ENCODE peak calls at places on chromosomes 5 and 9, in eight cellular contexts. L is PC-3, D is HL-60, N is progenitor cell of endocrine pancreas, H is right atrium auricular region, M is astrocyte of the spinal cord, Y is ELF-1, Q is GM20000. R is an unnamed sample.

GRCh38 chr9:129555512-129556203 is 65.2 kb downstream of the C9orf50 start:
- DNase-seq in Q (no peak), H (no peak), D (no peak), M (no peak), Y (no peak), N (no peak), L (no peak), R (no peak)

GRCh38 chr5:133539818-133540217 is 72.5 kb downstream of the FSTL4 start:
- DNase-seq in L (peak; percentile 1), M (no peak), D (no peak), Q (no peak), H (no peak), N (no peak), Y (no peak), R (no peak)

GRCh38 chr9:137055385-137056364 is 1.8 kb upstream of the ENTPD2 start:
- DNase-seq in Y (no peak), L (peak; percentile 22), N (no peak), H (peak; percentile 81), M (peak; percentile 83), Q (no peak), D (no peak), R (no peak)

GRCh38 chr9:110814159-110814558 is 145.6 kb downstream of the MUSK start:
- DNase-seq in Y (no peak), D (no peak), N (no peak), L (peak; percentile 94), H (no peak), Q (no peak), M (no peak), R (peak; percentile 78)

GRCh38 chr5:180521101-180521500 is 26.9 kb downstream of the CNOT6 start:
- DNase-seq in Y (no peak), Q (no peak), L (peak; percentile 14), D (no peak), M (no peak), H (no peak), N (no peak), R (peak; percentile 74)

GRCh38 chr5:120771181-120771580 is 307.1 kb downstream of the PRR16 start:
- DNase-seq in Y (no peak), D (no peak), N (no peak), L (no peak), H (no peak), M (no peak), Q (no peak), R (no peak)

GRCh38 chr9:70571247-70571646 is 156.8 kb upstream of the KLF9 start:
- DNase-seq in Y (no peak), D (no peak), Q (no peak), M (no peak), H (no peak), L (no peak), N (no peak), R (no peak)

GRCh38 chr9:31799953-31800609 is 584.4 kb upstream of the ACO1 start:
- DNase-seq in L (peak; percentile 41), M (peak; percentile 52), N (no peak), Q (no peak), H (no peak), Y (peak; percentile 64), D (no peak), R (peak; percentile 60)

GRCh38 chr9:114259800-114260523 is 62.9 kb upstream of the ORM1 start:
- DNase-seq in M (no peak), Y (no peak), L (no peak), D (no peak), N (no peak), H (no peak), Q (no peak), R (no peak)

GRCh38 chr9:71941998-71942567 is 30.6 kb downstream of the C9orf85 start:
- DNase-seq in N (no peak), Y (no peak), L (peak; percentile 25), M (no peak), D (no peak), H (no peak), Q (no peak), R (no peak)

GRCh38 chr5:68395844-68396523 is 180.4 kb downstream of the PIK3R1 start:
- DNase-seq in Q (no peak), M (no peak), D (no peak), Y (no peak), N (no peak), H (no peak), L (peak; percentile 12), R (peak; percentile 21)

GRCh38 chr9:133139246-133140173 is 18.5 kb upstream of the RALGDS start:
- DNase-seq in N (no peak), D (no peak), Y (no peak), M (no peak), Q (no peak), H (no peak), L (no peak), R (no peak)

GRCh38 chr5:157672976-157673375 is 1.6 kb downstream of the C5orf52 start:
- DNase-seq in H (peak; percentile 43), Q (no peak), L (no peak), M (no peak), Y (no peak), D (no peak), N (no peak), R (no peak)

GRCh38 chr5:74182603-74183002 is 457.9 kb downstream of the ENC1 start:
- DNase-seq in Q (no peak), N (no peak), D (no peak), M (no peak), L (no peak), Y (no peak), H (no peak), R (no peak)

GRCh38 chr5:171420429-171421231 is 1.2 kb downstream of the FGF18 start:
- DNase-seq in D (no peak), H (peak; percentile 91), M (peak; percentile 82), N (no peak), Q (no peak), L (peak; percentile 56), Y (no peak), R (peak; percentile 50)

GRCh38 chr9:27771803-27772545 is 198.7 kb upstream of the C9orf72 start:
- DNase-seq in D (no peak), Y (peak; percentile 43), Q (no peak), L (peak; percentile 7), M (peak; percentile 74), N (no peak), H (no peak), R (peak; percentile 97)

GRCh38 chr5:77867194-77867691 is 91.1 kb upstream of the TBCA start:
- DNase-seq in M (peak; percentile 48), N (no peak), L (peak; percentile 25), Y (no peak), Q (no peak), H (no peak), D (no peak), R (peak; percentile 20)

GRCh38 chr9:133059623-133060022 is 2.2 kb upstream of the CEL start:
- DNase-seq in Q (no peak), H (no peak), N (no peak), M (no peak), L (no peak), Y (peak; percentile 13), D (no peak), R (peak; percentile 82)

R was measured in bronchial epithelial cell.